ENCODE peak calls at places on chromosomes 2 and 18, in nine cellular contexts. V is body of pancreas, L is pancreas, S is MM.1S, P is PC-3, D is DND-41, N is cardiac muscle cell, M is colonic mucosa, B is aorta. O is an unnamed sample. For H3K36me3, the result is how much of the 10 kb centered on the place peaks cover.

GRCh38 chr18:9139400-9140039 is 2.9 kb downstream of the ANKRD12 start:
- DNase-seq in B (no peak), M (no peak), D (no peak), V (no peak), L (no peak), S (no peak), N (no peak), P (no peak), O (no peak)

GRCh38 chr2:187299122-187299906 is 148.7 kb downstream of the CALCRL start:
- DNase-seq in B (no peak), M (no peak), L (no peak), D (no peak), P (peak), N (peak), V (no peak), S (peak), O (no peak)

GRCh38 chr2:233404227-233404626 is 49.9 kb downstream of the DGKD start:
- DNase-seq in N (peak), M (peak), P (peak), B (no peak), D (peak), S (peak), L (no peak), V (peak), O (peak)

GRCh38 chr18:5057348-5058012 is 139.6 kb downstream of the AKAIN1 start:
- DNase-seq in D (peak), N (peak), B (peak), S (peak), P (peak), V (peak), M (peak), L (peak), O (no peak)

GRCh38 chr18:45155526-45155925 is 459.8 kb upstream of the SLC14A2 start:
- DNase-seq in L (no peak), B (no peak), N (no peak), P (peak), D (no peak), M (no peak), S (no peak), V (no peak), O (no peak)

GRCh38 chr2:221771297-221771696 is 199.2 kb upstream of the EPHA4 start:
- DNase-seq in L (no peak), M (no peak), D (no peak), P (no peak), V (no peak), S (no peak), N (no peak), B (no peak), O (no peak)

GRCh38 chr2:62205554-62205953 is 9.6 kb downstream of the B3GNT2 start:
- DNase-seq in M (no peak), L (no peak), P (no peak), S (no peak), B (no peak), V (no peak), N (no peak), D (no peak), O (no peak)

GRCh38 chr2:212995920-212996319 is 155.5 kb downstream of the IKZF2 start:
- DNase-seq in L (no peak), B (no peak), S (no peak), N (peak), D (no peak), V (no peak), P (peak), M (no peak), O (no peak)

GRCh38 chr2:63424329-63425078 is 163.8 kb downstream of the WDPCP start:
- DNase-seq in S (peak), V (no peak), D (peak), L (peak), B (no peak), M (no peak), N (peak), P (peak), O (no peak)

GRCh38 chr18:25883091-25883490 is 207.3 kb downstream of the SS18 start:
- DNase-seq in B (no peak), L (no peak), N (no peak), P (no peak), V (no peak), M (no peak), D (no peak), S (no peak), O (no peak)

GRCh38 chr2:189144700-189145211 is 34.8 kb downstream of the COL5A2 start:
- DNase-seq in S (no peak), V (no peak), B (no peak), D (no peak), P (no peak), N (peak), M (no peak), L (no peak), O (no peak)

GRCh38 chr18:74116628-74117554 is 30.7 kb downstream of the FBXO15 start:
- DNase-seq in B (no peak), L (no peak), D (peak), V (peak), P (peak), N (peak), S (peak), M (no peak), O (no peak)

GRCh38 chr2:203811491-203812221 is 55.9 kb upstream of the CTLA4 start:
- DNase-seq in M (peak), P (peak), D (peak), B (peak), S (peak), V (peak), L (peak), N (peak), O (peak)

GRCh38 chr2:229732897-229733296 is 18.5 kb upstream of the DNER start:
- DNase-seq in P (no peak), N (no peak), B (no peak), L (no peak), S (no peak), V (no peak), D (no peak), M (no peak), O (no peak)

GRCh38 chr2:118312963-118313756 is 224.9 kb downstream of the INSIG2 start:
- DNase-seq in V (no peak), P (no peak), S (no peak), D (no peak), M (no peak), N (no peak), B (no peak), L (peak), O (no peak)

GRCh38 chr18:10687161-10687925 is 161.5 kb downstream of the NAPG start:
- DNase-seq in S (no peak), D (no peak), V (no peak), M (no peak), L (no peak), B (no peak), P (no peak), N (no peak), O (no peak)

GRCh38 chr2:79621252-79621651 is 108.4 kb downstream of the CTNNA2 start:
- DNase-seq in S (no peak), N (no peak), L (no peak), D (no peak), P (no peak), V (no peak), B (no peak), M (no peak), O (no peak)
- H3K4me3 ChIP-seq in S (no peak), N (no peak), L (no peak), D (no peak), P (no peak), V (no peak), B (no peak), M (no peak), O (no peak)

GRCh38 chr2:74077636-74078035 is 70.1 kb downstream of the BOLA3 start:
- DNase-seq in B (no peak), M (no peak), P (no peak), N (peak), V (no peak), D (no peak), L (no peak), S (no peak), O (no peak)
- H3K36me3 ChIP-seq in B (under half), M (under half), P (under half), N (under half), V (under half), D (half or more), L (under half), S (under half), O (under half)

GRCh38 chr18:6220129-6220528 is 194.6 kb downstream of the L3MBTL4 start:
- DNase-seq in L (no peak), S (no peak), V (no peak), D (no peak), B (no peak), P (no peak), M (no peak), N (no peak), O (no peak)

GRCh38 chr18:6211174-6211504 is 203.6 kb downstream of the L3MBTL4 start:
- DNase-seq in L (no peak), M (no peak), S (no peak), N (no peak), V (no peak), P (no peak), D (no peak), B (no peak), O (no peak)

GRCh38 chr18:6210349-6211173 is 204.2 kb downstream of the L3MBTL4 start:
- DNase-seq in P (no peak), S (no peak), B (no peak), D (no peak), L (no peak), N (no peak), M (no peak), V (no peak), O (no peak)

GRCh38 chr18:6219116-6219717 is 195.5 kb downstream of the L3MBTL4 start:
- DNase-seq in S (peak), M (no peak), L (no peak), V (peak), N (peak), D (peak), P (peak), B (no peak), O (no peak)

GRCh38 chr18:6215888-6216287 is 198.8 kb downstream of the L3MBTL4 start:
- DNase-seq in M (no peak), L (no peak), D (no peak), S (no peak), V (peak), B (no peak), P (no peak), N (no peak), O (no peak)
- H3K4me3 ChIP-seq in M (no peak), L (no peak), D (no peak), S (no peak), V (no peak), B (no peak), P (no peak), N (no peak), O (no peak)

GRCh38 chr2:154974041-154974440 is 275.5 kb downstream of the KCNJ3 start:
- DNase-seq in D (no peak), B (no peak), M (no peak), V (no peak), L (no peak), N (no peak), P (no peak), S (no peak), O (no peak)

GRCh38 chr2:154978710-154979109 is 280.2 kb downstream of the KCNJ3 start:
- DNase-seq in S (no peak), D (no peak), L (no peak), V (no peak), P (no peak), B (no peak), N (no peak), M (no peak), O (no peak)

DNA sequence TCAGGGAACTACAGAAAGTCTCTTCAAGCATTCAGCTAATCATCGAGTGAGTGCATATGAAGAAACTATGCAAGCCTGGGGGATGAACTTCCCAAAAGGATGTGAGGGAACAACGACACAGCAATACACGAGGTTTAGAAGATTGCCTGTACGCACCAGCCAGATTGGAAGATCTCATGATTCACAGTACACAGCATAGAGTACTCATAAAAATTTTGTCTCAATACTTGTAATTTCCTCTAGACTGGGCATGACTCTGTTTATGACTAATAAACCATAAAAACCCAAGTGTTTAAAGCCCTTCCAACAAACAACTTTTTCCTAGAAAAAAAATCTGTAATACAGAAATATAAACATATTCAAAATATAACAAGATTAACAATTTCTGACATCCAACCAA is 279.7 kb downstream of the KCNJ3 start:
- DNase-seq in N (no peak), P (peak), S (no peak), M (no peak), L (no peak), B (no peak), V (no peak), D (no peak), O (no peak)
- H3K36me3 ChIP-seq in N (under half), P (under half), S (under half), M (under half), L (under half), B (under half), V (under half), D (under half), O (under half)

DNA sequence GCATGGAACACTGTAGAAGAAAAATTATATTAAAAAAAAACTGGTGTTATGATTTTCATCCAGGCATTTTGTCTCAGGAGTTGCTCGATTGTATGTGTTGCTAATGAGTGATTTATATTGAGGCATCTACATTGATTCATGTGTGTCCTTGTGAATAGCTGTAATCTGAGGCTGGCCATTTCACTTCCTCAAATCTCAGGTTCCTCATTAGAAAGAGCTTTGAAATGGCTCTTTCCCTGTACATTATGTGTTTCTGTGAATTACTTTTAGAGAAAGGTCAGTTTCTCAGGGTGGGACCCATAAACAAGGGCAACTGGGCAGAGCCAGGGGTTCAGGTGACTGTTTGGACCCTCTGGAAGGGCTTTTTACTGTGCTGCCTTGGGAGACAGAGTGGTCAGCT is 2.4 kb downstream of the IL18R1 start:
- DNase-seq in M (no peak), P (no peak), B (no peak), S (no peak), N (no peak), V (no peak), D (no peak), L (no peak), O (no peak)
- H3K4me3 ChIP-seq in M (no peak), P (no peak), B (no peak), S (no peak), N (no peak), V (no peak), D (no peak), L (no peak), O (no peak)

GRCh38 chr2:107728586-107728985 is 98.1 kb upstream of the RGPD4 start:
- DNase-seq in N (no peak), V (no peak), B (no peak), M (no peak), L (no peak), S (no peak), P (no peak), D (no peak), O (no peak)

GRCh38 chr2:107730898-107731297 is 95.8 kb upstream of the RGPD4 start:
- DNase-seq in S (no peak), V (no peak), D (no peak), M (no peak), B (no peak), N (no peak), L (no peak), P (peak), O (no peak)

GRCh38 chr2:107727318-107727717 is 99.4 kb upstream of the RGPD4 start:
- DNase-seq in B (no peak), S (no peak), L (no peak), V (no peak), N (no peak), M (no peak), P (no peak), D (no peak), O (no peak)

GRCh38 chr2:107731435-107731834 is 95.3 kb upstream of the RGPD4 start:
- DNase-seq in V (no peak), B (no peak), L (no peak), D (no peak), N (no peak), S (no peak), P (no peak), M (no peak), O (no peak)

DNA sequence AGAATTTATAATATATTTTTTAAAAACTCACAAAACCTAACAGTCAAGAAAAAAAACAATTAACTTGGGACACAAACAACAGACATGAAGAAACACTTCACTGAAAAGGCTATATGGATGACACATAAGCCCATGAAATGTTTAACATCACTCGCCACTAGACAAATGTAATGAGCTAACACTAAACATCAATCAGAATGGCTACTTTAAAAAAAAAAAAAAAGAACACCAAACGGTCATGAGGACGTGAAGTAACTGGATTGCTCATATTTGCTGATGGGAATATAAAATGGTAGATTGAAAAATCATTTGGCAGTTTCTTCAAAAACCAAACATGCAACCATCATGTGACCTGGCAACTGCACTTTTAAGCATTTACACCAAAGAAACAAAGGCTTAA is 97.2 kb upstream of the RGPD4 start:
- DNase-seq in D (no peak), M (no peak), V (no peak), B (no peak), L (no peak), N (no peak), P (no peak), S (no peak), O (no peak)
- H3K36me3 ChIP-seq in D (under half), M (under half), V (under half), B (under half), L (under half), N (under half), P (under half), S (under half), O (under half)

GRCh38 chr2:16652296-16653082 is 13.1 kb downstream of the CYRIA start:
- DNase-seq in B (no peak), P (no peak), V (no peak), N (peak), D (no peak), M (peak), S (no peak), L (no peak), O (no peak)

GRCh38 chr2:16653083-16653375 is 12.6 kb downstream of the CYRIA start:
- DNase-seq in P (no peak), D (no peak), M (no peak), S (no peak), B (peak), V (peak), L (no peak), N (no peak), O (no peak)

GRCh38 chr2:16650287-16651249 is 15.1 kb downstream of the CYRIA start:
- DNase-seq in B (no peak), D (no peak), N (peak), L (no peak), M (no peak), S (no peak), P (no peak), V (no peak), O (no peak)

GRCh38 chr2:16647992-16648617 is 17.5 kb downstream of the CYRIA start:
- DNase-seq in P (no peak), D (no peak), S (no peak), L (no peak), M (no peak), N (no peak), V (no peak), B (no peak), O (no peak)

DNA sequence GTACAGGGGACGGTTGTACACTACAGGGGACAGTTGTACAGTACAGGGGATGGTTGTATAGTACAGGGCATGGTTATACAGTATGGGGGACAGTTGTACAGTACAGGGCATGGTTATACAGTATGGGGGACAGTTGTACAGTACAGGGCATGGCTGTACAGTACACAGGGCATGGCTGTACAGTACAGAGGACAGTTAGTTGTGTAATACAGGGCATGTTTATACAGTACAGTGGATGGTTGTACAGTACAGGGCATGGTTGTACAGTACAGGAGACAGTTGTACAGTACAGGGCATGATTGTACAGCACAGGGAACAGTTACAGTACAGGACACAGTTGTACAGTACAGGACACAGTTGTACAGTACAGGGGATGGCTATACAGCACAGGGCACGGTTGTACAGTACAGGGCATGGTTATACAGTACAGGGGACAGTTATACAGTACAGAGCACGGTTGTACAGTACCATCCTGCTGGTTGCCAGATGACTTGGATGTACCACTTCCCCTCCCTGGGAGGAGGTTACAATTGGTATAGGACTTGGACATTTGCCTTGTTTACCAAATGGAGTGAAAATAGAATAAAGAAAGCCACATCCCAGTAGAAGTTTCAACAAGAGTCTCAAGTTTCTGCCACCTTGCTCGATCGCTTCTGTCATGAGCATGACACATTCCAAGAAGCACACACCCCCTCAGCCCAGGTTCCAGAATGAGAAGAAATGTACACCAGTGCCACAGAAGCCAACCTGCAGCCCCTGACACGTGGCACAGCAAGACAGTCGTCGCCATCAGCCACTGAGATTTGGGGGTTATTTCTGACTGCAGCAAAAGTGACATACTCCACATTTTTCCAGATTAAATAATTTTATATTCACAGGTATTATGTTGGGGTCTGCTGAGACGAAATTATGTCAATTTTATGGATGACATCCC is 16.0 kb downstream of the CYRIA start:
- DNase-seq in P (no peak), S (no peak), B (no peak), V (no peak), M (no peak), L (no peak), N (no peak), D (no peak), O (no peak)
- H3K4me3 ChIP-seq in P (no peak), S (no peak), B (no peak), V (no peak), M (no peak), L (no peak), N (no peak), D (no peak), O (no peak)

GRCh38 chr2:239136203-239136602 is 264.6 kb downstream of the HDAC4 start:
- DNase-seq in P (no peak), M (no peak), D (no peak), N (no peak), B (no peak), S (no peak), L (no peak), V (no peak), O (no peak)
- H3K36me3 ChIP-seq in P (under half), M (under half), D (half or more), N (under half), B (under half), S (under half), L (under half), V (under half), O (under half)

GRCh38 chr2:104889261-104890091 is 35.6 kb downstream of the POU3F3 start:
- DNase-seq in V (no peak), S (no peak), M (peak), D (no peak), P (no peak), B (no peak), L (no peak), N (no peak), O (no peak)

GRCh38 chr2:104890670-104891069 is 36.8 kb downstream of the POU3F3 start:
- DNase-seq in M (no peak), B (no peak), L (no peak), V (no peak), S (no peak), N (no peak), D (no peak), P (no peak), O (no peak)

GRCh38 chr2:104891145-104891544 is 37.2 kb downstream of the POU3F3 start:
- DNase-seq in M (no peak), B (no peak), L (no peak), N (no peak), S (no peak), V (no peak), P (no peak), D (no peak), O (no peak)

GRCh38 chr2:104888489-104889245 is 34.8 kb downstream of the POU3F3 start:
- DNase-seq in D (no peak), V (no peak), M (no peak), L (no peak), N (no peak), P (no peak), S (no peak), B (no peak), O (no peak)

GRCh38 chr2:104890092-104890393 is 36.1 kb downstream of the POU3F3 start:
- DNase-seq in P (no peak), D (no peak), V (no peak), N (no peak), L (no peak), S (no peak), M (peak), B (no peak), O (no peak)
- H3K4me3 ChIP-seq in P (no peak), D (no peak), V (no peak), N (no peak), L (no peak), S (no peak), M (no peak), B (no peak), O (no peak)

O was measured in CD8-positive, alpha-beta memory T cell.